ENCODE peak calls at places on chromosome 13, in nine cellular contexts. One of them, this sample, is unnamed.
A peak's percentile ranks its signal among the peaks of the same experiment; 100 is the strongest.

GRCh38 chr13:44117351-44117750 is 237.6 kb downstream of the LACC1 start:
- DNase-seq in adrenal gland: no peak
- DNase-seq in glutamatergic neuron: no peak
- DNase-seq in psoas muscle: no peak
- DNase-seq in left ventricle myocardium inferior: no peak
- DNase-seq in Ammon's horn: no peak
- DNase-seq in DMS153: peak; percentile 26
- DNase-seq in EH: peak; percentile 48
- DNase-seq in foreskin fibroblast: peak; percentile 33
- DNase-seq in this sample: no peak

GRCh38 chr13:68540244-68540643 is 1310.1 kb upstream of the PCDH9 start:
- DNase-seq in glutamatergic neuron: no peak
- DNase-seq in left ventricle myocardium inferior: no peak
- DNase-seq in adrenal gland: no peak
- DNase-seq in EH: no peak
- DNase-seq in Ammon's horn: no peak
- DNase-seq in foreskin fibroblast: no peak
- DNase-seq in psoas muscle: no peak
- DNase-seq in DMS153: no peak
- DNase-seq in this sample: no peak

GRCh38 chr13:67283602-67284001 is 53.5 kb upstream of the PCDH9 start:
- DNase-seq in Ammon's horn: no peak
- DNase-seq in foreskin fibroblast: no peak
- DNase-seq in EH: no peak
- DNase-seq in glutamatergic neuron: no peak
- DNase-seq in psoas muscle: no peak
- DNase-seq in adrenal gland: no peak
- DNase-seq in DMS153: no peak
- DNase-seq in left ventricle myocardium inferior: no peak
- DNase-seq in this sample: no peak

GRCh38 chr13:50731400-50731799 is 112.1 kb downstream of the DLEU7 start:
- DNase-seq in adrenal gland: no peak
- DNase-seq in left ventricle myocardium inferior: no peak
- DNase-seq in Ammon's horn: no peak
- DNase-seq in DMS153: no peak
- DNase-seq in EH: peak; percentile 66
- DNase-seq in foreskin fibroblast: peak; percentile 51
- DNase-seq in psoas muscle: no peak
- DNase-seq in glutamatergic neuron: no peak
- DNase-seq in this sample: no peak

GRCh38 chr13:40190656-40191100 is 475.8 kb downstream of the FOXO1 start:
- DNase-seq in glutamatergic neuron: no peak
- DNase-seq in foreskin fibroblast: peak; percentile 72
- DNase-seq in EH: peak; percentile 68
- DNase-seq in psoas muscle: no peak
- DNase-seq in left ventricle myocardium inferior: no peak
- DNase-seq in Ammon's horn: peak; percentile 94
- DNase-seq in adrenal gland: no peak
- DNase-seq in DMS153: no peak
- DNase-seq in this sample: no peak

GRCh38 chr13:100564444-100565223 is 24.0 kb downstream of the GGACT start:
- DNase-seq in foreskin fibroblast: no peak
- DNase-seq in psoas muscle: no peak
- DNase-seq in adrenal gland: no peak
- DNase-seq in DMS153: no peak
- DNase-seq in glutamatergic neuron: no peak
- DNase-seq in left ventricle myocardium inferior: no peak
- DNase-seq in Ammon's horn: no peak
- DNase-seq in EH: no peak
- DNase-seq in this sample: no peak

GRCh38 chr13:30338331-30338851 is 31.0 kb upstream of the KATNAL1 start:
- DNase-seq in adrenal gland: peak; percentile 72
- DNase-seq in DMS153: no peak
- DNase-seq in EH: peak; percentile 89
- DNase-seq in Ammon's horn: no peak
- DNase-seq in left ventricle myocardium inferior: no peak
- DNase-seq in glutamatergic neuron: no peak
- DNase-seq in foreskin fibroblast: peak; percentile 31
- DNase-seq in psoas muscle: no peak
- DNase-seq in this sample: no peak

GRCh38 chr13:111557921-111558699 is 237.7 kb downstream of the TEX29 start:
- DNase-seq in adrenal gland: no peak
- DNase-seq in glutamatergic neuron: no peak
- DNase-seq in DMS153: no peak
- DNase-seq in EH: no peak
- DNase-seq in psoas muscle: no peak
- DNase-seq in foreskin fibroblast: no peak
- DNase-seq in left ventricle myocardium inferior: no peak
- DNase-seq in Ammon's horn: no peak
- DNase-seq in this sample: no peak

GRCh38 chr13:20351279-20352022 is 119.3 kb upstream of the GJB6 start:
- DNase-seq in EH: peak; percentile 72
- DNase-seq in adrenal gland: no peak
- DNase-seq in glutamatergic neuron: no peak
- DNase-seq in left ventricle myocardium inferior: no peak
- DNase-seq in DMS153: no peak
- DNase-seq in psoas muscle: no peak
- DNase-seq in foreskin fibroblast: no peak
- DNase-seq in Ammon's horn: no peak
- DNase-seq in this sample: no peak

GRCh38 chr13:47598340-47598911 is 402.6 kb downstream of the SUCLA2 start:
- DNase-seq in foreskin fibroblast: no peak
- DNase-seq in adrenal gland: no peak
- DNase-seq in glutamatergic neuron: no peak
- DNase-seq in psoas muscle: no peak
- DNase-seq in left ventricle myocardium inferior: no peak
- DNase-seq in DMS153: no peak
- DNase-seq in Ammon's horn: no peak
- DNase-seq in EH: peak; percentile 17
- DNase-seq in this sample: no peak

GRCh38 chr13:77465595-77466195 is 69.8 kb upstream of the SCEL start:
- DNase-seq in foreskin fibroblast: no peak
- DNase-seq in glutamatergic neuron: no peak
- DNase-seq in psoas muscle: no peak
- DNase-seq in EH: no peak
- DNase-seq in Ammon's horn: no peak
- DNase-seq in DMS153: no peak
- DNase-seq in adrenal gland: no peak
- DNase-seq in left ventricle myocardium inferior: no peak
- DNase-seq in this sample: no peak

GRCh38 chr13:72864142-72865035 is 82.5 kb downstream of the PIBF1 start:
- DNase-seq in glutamatergic neuron: no peak
- DNase-seq in DMS153: no peak
- DNase-seq in psoas muscle: no peak
- DNase-seq in adrenal gland: no peak
- DNase-seq in foreskin fibroblast: peak; percentile 46
- DNase-seq in left ventricle myocardium inferior: no peak
- DNase-seq in Ammon's horn: peak; percentile 3
- DNase-seq in EH: peak; percentile 62
- DNase-seq in this sample: no peak

GRCh38 chr13:110233682-110234280 is 73.2 kb downstream of the COL4A1 start:
- DNase-seq in adrenal gland: no peak
- DNase-seq in DMS153: no peak
- DNase-seq in EH: peak; percentile 35
- DNase-seq in foreskin fibroblast: no peak
- DNase-seq in glutamatergic neuron: no peak
- DNase-seq in Ammon's horn: no peak
- DNase-seq in psoas muscle: peak; percentile 25
- DNase-seq in left ventricle myocardium inferior: no peak
- DNase-seq in this sample: no peak

GRCh38 chr13:114068723-114069322 is 63.6 kb downstream of the RASA3 start:
- DNase-seq in foreskin fibroblast: peak; percentile 78
- DNase-seq in DMS153: no peak
- DNase-seq in EH: peak; percentile 82
- DNase-seq in glutamatergic neuron: no peak
- DNase-seq in Ammon's horn: peak; percentile 65
- DNase-seq in left ventricle myocardium inferior: no peak
- DNase-seq in psoas muscle: peak; percentile 58
- DNase-seq in adrenal gland: peak; percentile 49
- DNase-seq in this sample: no peak

GRCh38 chr13:101258071-101258470 is 158.2 kb downstream of the NALCN start:
- DNase-seq in EH: peak; percentile 92
- DNase-seq in DMS153: peak; percentile 75
- DNase-seq in glutamatergic neuron: peak; percentile 51
- DNase-seq in left ventricle myocardium inferior: no peak
- DNase-seq in adrenal gland: peak; percentile 16
- DNase-seq in psoas muscle: peak; percentile 41
- DNase-seq in Ammon's horn: no peak
- DNase-seq in foreskin fibroblast: peak; percentile 91
- DNase-seq in this sample: no peak

GRCh38 chr13:74136089-74136658 is 2.0 kb upstream of the KLF12 start:
- DNase-seq in adrenal gland: no peak
- DNase-seq in glutamatergic neuron: peak; percentile 51
- DNase-seq in DMS153: no peak
- DNase-seq in foreskin fibroblast: no peak
- DNase-seq in EH: peak; percentile 62
- DNase-seq in psoas muscle: peak; percentile 52
- DNase-seq in Ammon's horn: peak; percentile 24
- DNase-seq in left ventricle myocardium inferior: peak; percentile 31
- DNase-seq in this sample: peak; percentile 29

GRCh38 chr13:107612376-107612775 is 603.0 kb downstream of the LIG4 start:
- DNase-seq in left ventricle myocardium inferior: no peak
- DNase-seq in EH: no peak
- DNase-seq in DMS153: no peak
- DNase-seq in foreskin fibroblast: no peak
- DNase-seq in Ammon's horn: no peak
- DNase-seq in adrenal gland: no peak
- DNase-seq in psoas muscle: no peak
- DNase-seq in glutamatergic neuron: no peak
- DNase-seq in this sample: no peak

GRCh38 chr13:109043561-109044075 is 414.2 kb downstream of the MYO16 start:
- DNase-seq in left ventricle myocardium inferior: no peak
- DNase-seq in psoas muscle: no peak
- DNase-seq in EH: no peak
- DNase-seq in DMS153: no peak
- DNase-seq in foreskin fibroblast: no peak
- DNase-seq in adrenal gland: no peak
- DNase-seq in glutamatergic neuron: peak; percentile 56
- DNase-seq in Ammon's horn: no peak
- DNase-seq in this sample: no peak

GRCh38 chr13:111415765-111416164 is 95.3 kb downstream of the TEX29 start:
- DNase-seq in DMS153: no peak
- DNase-seq in Ammon's horn: no peak
- DNase-seq in left ventricle myocardium inferior: no peak
- DNase-seq in EH: no peak
- DNase-seq in psoas muscle: no peak
- DNase-seq in foreskin fibroblast: no peak
- DNase-seq in glutamatergic neuron: no peak
- DNase-seq in adrenal gland: no peak
- DNase-seq in this sample: no peak

This sample was measured in T-helper 17 cell.